ENCODE peak calls at places on chromosomes 6 and 20, in six cellular contexts. R, V, G, D, P and W are unnamed samples.

GRCh38 chr20:61589055-61589385 is 337.0 kb downstream of the CDH4 start:
- DNase-seq in R (no peak), V (peak; percentile 94), G (no peak), D (no peak), P (no peak), W (no peak)

GRCh38 chr6:129292836-129293235 is 409.9 kb downstream of the LAMA2 start:
- DNase-seq in R (no peak), V (no peak), G (no peak), D (peak; percentile 22), P (no peak), W (peak; percentile 36)

GRCh38 chr6:17393335-17394191 is at the start of gene CAP2:
- DNase-seq in R (peak; percentile 68), V (peak; percentile 80), G (peak; percentile 66), D (peak; percentile 84), P (peak; percentile 45), W (peak; percentile 64)

GRCh38 chr6:130513770-130514169 is 148.0 kb downstream of the TMEM200A start:
- DNase-seq in R (peak; percentile 17), V (peak; percentile 98), G (no peak), D (no peak), P (no peak), W (no peak)

GRCh38 chr6:130371921-130372320 is 6.1 kb downstream of the TMEM200A start:
- DNase-seq in R (no peak), V (no peak), G (no peak), D (no peak), P (no peak), W (no peak)

GRCh38 chr6:113894712-113895674 is 37.8 kb downstream of the MARCKS start:
- DNase-seq in R (no peak), V (peak; percentile 67), G (no peak), D (no peak), P (no peak), W (no peak)

GRCh38 chr20:3038454-3038853 is 5.0 kb upstream of the GNRH2 start:
- DNase-seq in R (no peak), V (no peak), G (no peak), D (no peak), P (no peak), W (no peak)

GRCh38 chr6:103854059-103854458 is 1005.7 kb downstream of the HACE1 start:
- DNase-seq in R (no peak), V (no peak), G (no peak), D (no peak), P (no peak), W (no peak)

GRCh38 chr20:46807998-46808397 is 86.6 kb upstream of the EYA2 start:
- DNase-seq in R (no peak), V (no peak), G (no peak), D (no peak), P (no peak), W (no peak)

GRCh38 chr20:23103284-23104018 is 17.3 kb upstream of the CD93 start:
- DNase-seq in R (no peak), V (no peak), G (no peak), D (no peak), P (no peak), W (no peak)

GRCh38 chr20:46081074-46081473 is 8.7 kb downstream of the NCOA5 start:
- DNase-seq in R (no peak), V (no peak), G (no peak), D (no peak), P (peak; percentile 28), W (no peak)

GRCh38 chr6:129776542-129776941 is 66.6 kb upstream of the ARHGAP18 start:
- DNase-seq in R (no peak), V (no peak), G (no peak), D (no peak), P (no peak), W (no peak)

GRCh38 chr6:124999105-124999764 is 37.0 kb downstream of the RNF217 start:
- DNase-seq in R (peak; percentile 71), V (peak; percentile 59), G (no peak), D (no peak), P (peak; percentile 75), W (no peak)

GRCh38 chr20:57632286-57632685 is 12.1 kb upstream of the ZBP1 start:
- DNase-seq in R (no peak), V (no peak), G (no peak), D (no peak), P (no peak), W (no peak)

GRCh38 chr6:88302769-88303230 is 136.7 kb upstream of the CNR1 start:
- DNase-seq in R (no peak), V (peak; percentile 62), G (no peak), D (no peak), P (no peak), W (no peak)

GRCh38 chr6:53718597-53719460 is 53.3 kb upstream of the KLHL31 start:
- DNase-seq in R (peak; percentile 83), V (peak; percentile 63), G (no peak), D (no peak), P (peak; percentile 70), W (no peak)

GRCh38 chr6:148999921-149000589 is 253.2 kb downstream of the UST start:
- DNase-seq in R (peak; percentile 56), V (peak; percentile 89), G (peak; percentile 61), D (peak; percentile 88), P (peak; percentile 41), W (peak; percentile 57)

GRCh38 chr6:119233327-119233984 is 116.1 kb downstream of the MAN1A1 start:
- DNase-seq in R (no peak), V (no peak), G (no peak), D (no peak), P (no peak), W (no peak)

GRCh38 chr6:56693246-56693607 is 50.5 kb upstream of the DST start:
- DNase-seq in R (peak; percentile 62), V (peak; percentile 94), G (peak; percentile 86), D (peak; percentile 95), P (no peak), W (peak; percentile 73)

GRCh38 chr6:111427341-111428116 is 55.5 kb downstream of the REV3L start:
- DNase-seq in R (peak; percentile 23), V (peak; percentile 87), G (no peak), D (no peak), P (peak; percentile 41), W (no peak)

GRCh38 chr6:170269873-170270541 is 20.9 kb downstream of the DLL1 start:
- DNase-seq in R (no peak), V (no peak), G (no peak), D (peak; percentile 9), P (no peak), W (peak; percentile 40)

GRCh38 chr6:20400476-20401402 is 940 bp upstream of the E2F3 start:
- DNase-seq in R (peak; percentile 33), V (peak; percentile 18), G (peak; percentile 26), D (peak; percentile 76), P (peak; percentile 55), W (peak; percentile 79)

GRCh38 chr6:35469711-35470662 is 1.8 kb downstream of the RPL10A start:
- DNase-seq in R (no peak), V (no peak), G (no peak), D (no peak), P (peak; percentile 49), W (no peak)
- H3K27ac ChIP-seq in R (peak overlapping the region; percentile 92), V (peak overlapping the region; percentile 94), G (no peak overlapping the region), D (peak overlapping the region; percentile 91), P (peak overlapping the region; percentile 96), W (peak overlapping the region; percentile 88)

DNA sequence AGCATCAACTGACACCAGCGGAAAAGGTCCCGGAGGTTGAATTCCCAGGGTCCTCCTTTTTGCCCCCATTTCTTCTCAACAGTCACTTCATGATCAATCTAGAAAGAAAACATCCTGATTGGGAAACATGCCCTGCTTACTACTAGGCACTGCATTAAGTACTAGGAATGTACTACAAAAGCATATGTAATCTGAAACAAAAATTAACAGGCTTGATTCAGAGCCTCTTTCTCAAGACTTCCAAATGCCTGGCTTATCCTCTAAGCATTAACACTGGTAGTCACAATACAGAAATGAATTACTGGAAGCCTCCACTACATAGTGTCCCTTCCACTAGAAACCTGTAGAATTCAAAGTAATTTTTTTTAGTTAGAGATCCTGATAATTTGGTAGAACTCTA is 84.5 kb upstream of the LYRM2 start:
- DNase-seq in R (no peak), V (no peak), G (no peak), D (no peak), P (no peak), W (no peak)
- H3K36me3 ChIP-seq in R (peaks cover 24% of the 10 kb centered on the region), V (peaks cover 6% of the 10 kb centered on the region), G (peaks cover 4% of the 10 kb centered on the region), D (peaks cover 100% of the 10 kb centered on the region), P (no peaks in the 10 kb centered on the region), W (peaks cover 92% of the 10 kb centered on the region)

DNA sequence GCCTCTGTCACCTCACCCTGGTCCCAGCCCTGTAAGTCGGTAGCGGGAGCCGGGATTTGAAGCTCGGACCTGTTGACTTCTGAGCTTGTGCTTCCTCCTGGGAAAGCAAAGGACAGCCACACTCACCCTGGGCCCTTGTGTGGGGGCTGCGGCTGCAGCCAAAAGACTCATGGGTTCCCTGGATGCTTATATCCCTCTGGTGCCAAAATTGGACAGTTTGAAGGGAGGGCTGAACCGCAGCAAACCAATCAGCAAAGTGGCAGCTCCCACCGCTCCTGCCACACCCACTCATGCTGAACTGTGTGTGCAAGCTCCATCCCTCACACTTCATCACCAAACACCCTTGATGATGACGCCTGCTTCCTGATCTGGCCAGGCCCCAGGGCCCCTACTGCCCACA is 3.9 kb upstream of the CCN5 start:
- DNase-seq in R (no peak), V (no peak), G (peak; percentile 62), D (peak; percentile 81), P (no peak), W (no peak)
- H3K27ac ChIP-seq in R (no peak overlapping the region), V (no peak overlapping the region), G (peak overlapping the region; percentile 41), D (peak overlapping the region; percentile 90), P (no peak overlapping the region), W (peak overlapping the region; percentile 49)

GRCh38 chr20:33388268-33388667 is 13.1 kb downstream of the CDK5RAP1 start:
- DNase-seq in R (no peak), V (no peak), G (no peak), D (no peak), P (no peak), W (no peak)
- H3K36me3 ChIP-seq in R (peaks cover 12% of the 10 kb centered on the region), V (peaks cover 4% of the 10 kb centered on the region), G (no peaks in the 10 kb centered on the region), D (peaks cover 88% of the 10 kb centered on the region), P (peaks cover 8% of the 10 kb centered on the region), W (peaks cover 87% of the 10 kb centered on the region)

GRCh38 chr6:74733830-74734591 is 471.8 kb downstream of the COL12A1 start:
- DNase-seq in R (no peak), V (peak; percentile 6), G (no peak), D (no peak), P (no peak), W (no peak)
- H3K27ac ChIP-seq in R (no peak overlapping the region), V (no peak overlapping the region), G (no peak overlapping the region), D (peak overlapping the region; percentile 39), P (no peak overlapping the region), W (no peak overlapping the region)

GRCh38 chr6:68895929-68896328 is 260.8 kb downstream of the ADGRB3 start:
- DNase-seq in R (no peak), V (no peak), G (no peak), D (no peak), P (no peak), W (no peak)

DNA sequence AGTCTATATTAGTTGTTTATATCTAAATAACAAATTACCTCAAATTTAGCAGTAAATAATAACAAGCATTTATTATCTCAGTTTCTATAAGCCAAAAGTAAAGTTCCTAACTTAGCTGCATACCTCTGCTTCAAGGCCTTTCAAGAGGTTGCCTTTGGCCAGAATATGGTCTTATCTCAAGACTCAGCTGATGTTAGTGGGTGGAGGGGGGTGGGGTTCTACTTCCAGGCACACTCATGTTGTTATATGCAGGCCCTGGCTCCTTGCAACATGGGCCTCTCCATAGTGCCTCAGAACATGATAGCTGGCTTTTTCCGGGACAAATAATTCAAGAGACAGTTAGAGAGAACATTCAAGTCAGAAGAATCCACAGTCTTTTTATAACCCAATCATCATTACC is 266.0 kb downstream of the ADGRB3 start:
- DNase-seq in R (no peak), V (no peak), G (no peak), D (no peak), P (no peak), W (no peak)
- H3K36me3 ChIP-seq in R (no peaks in the 10 kb centered on the region), V (no peaks in the 10 kb centered on the region), G (no peaks in the 10 kb centered on the region), D (no peaks in the 10 kb centered on the region), P (no peaks in the 10 kb centered on the region), W (no peaks in the 10 kb centered on the region)